ENCODE peak calls at places on chromosome 16, in four cellular contexts. L is heart right ventricle, Q is mammary epithelial cell, F is cardiac fibroblast. Y is an unnamed sample.

GRCh38 chr16:83842755-83843507 is 35.2 kb downstream of the HSBP1 start:
- DNase-seq in L (no peak), Q (no peak), F (no peak), Y (no peak)

GRCh38 chr16:66521951-66522771 is 27.8 kb downstream of the TK2 start:
- DNase-seq in L (no peak), Q (peak; percentile 100), F (peak; percentile 72), Y (no peak)

GRCh38 chr16:52086901-52087300 is 460.0 kb downstream of the TOX3 start:
- DNase-seq in L (no peak), Q (no peak), F (no peak), Y (no peak)

GRCh38 chr16:27265982-27266381 is 2.6 kb downstream of the NSMCE1 start:
- DNase-seq in L (no peak), Q (no peak), F (no peak), Y (no peak)

GRCh38 chr16:56637814-56638750 is at the start of gene MT1A:
- DNase-seq in L (peak; percentile 88), Q (no peak), F (peak; percentile 62), Y (no peak)

GRCh38 chr16:57993452-57993851 is 7.0 kb downstream of the ZNF319 start:
- DNase-seq in L (no peak), Q (peak; percentile 36), F (no peak), Y (no peak)

GRCh38 chr16:66344533-66345145 is 21.9 kb upstream of the CDH5 start:
- DNase-seq in L (no peak), Q (peak; percentile 18), F (peak; percentile 63), Y (peak; percentile 12)

GRCh38 chr16:56970934-56971767 is 9.4 kb downstream of the CETP start:
- DNase-seq in L (no peak), Q (no peak), F (peak; percentile 40), Y (no peak)

GRCh38 chr16:24523569-24523968 is 15.8 kb upstream of the RBBP6 start:
- DNase-seq in L (no peak), Q (no peak), F (no peak), Y (no peak)

GRCh38 chr16:77590707-77591106 is 131.6 kb upstream of the NUDT7 start:
- DNase-seq in L (no peak), Q (no peak), F (no peak), Y (no peak)

GRCh38 chr16:76964464-76965154 is 226.4 kb upstream of the MON1B start:
- DNase-seq in L (no peak), Q (no peak), F (no peak), Y (no peak)

GRCh38 chr16:11042205-11042604 is 97.8 kb downstream of the CLEC16A start:
- DNase-seq in L (no peak), Q (no peak), F (no peak), Y (no peak)

GRCh38 chr16:24372824-24373223 is 116.7 kb downstream of the CACNG3 start:
- DNase-seq in L (no peak), Q (no peak), F (no peak), Y (no peak)

GRCh38 chr16:21194771-21195301 is 16.5 kb downstream of the ZP2 start:
- DNase-seq in L (no peak), Q (peak; percentile 39), F (peak; percentile 7), Y (no peak)

GRCh38 chr16:84660973-84661372 is 12.7 kb downstream of the KLHL36 start:
- DNase-seq in L (no peak), Q (no peak), F (no peak), Y (no peak)

GRCh38 chr16:85675528-85675927 is 13.2 kb downstream of the GINS2 start:
- DNase-seq in L (no peak), Q (no peak), F (peak; percentile 66), Y (no peak)

GRCh38 chr16:68233085-68233834 is 2.7 kb downstream of the ESRP2 start:
- DNase-seq in L (no peak), Q (no peak), F (no peak), Y (no peak)

GRCh38 chr16:86876499-86876898 is 298.1 kb downstream of the FOXL1 start:
- DNase-seq in L (no peak), Q (no peak), F (no peak), Y (no peak)

GRCh38 chr16:56355786-56356275 is 69.5 kb downstream of the AMFR start:
- DNase-seq in L (no peak), Q (no peak), F (no peak), Y (no peak)

DNA sequence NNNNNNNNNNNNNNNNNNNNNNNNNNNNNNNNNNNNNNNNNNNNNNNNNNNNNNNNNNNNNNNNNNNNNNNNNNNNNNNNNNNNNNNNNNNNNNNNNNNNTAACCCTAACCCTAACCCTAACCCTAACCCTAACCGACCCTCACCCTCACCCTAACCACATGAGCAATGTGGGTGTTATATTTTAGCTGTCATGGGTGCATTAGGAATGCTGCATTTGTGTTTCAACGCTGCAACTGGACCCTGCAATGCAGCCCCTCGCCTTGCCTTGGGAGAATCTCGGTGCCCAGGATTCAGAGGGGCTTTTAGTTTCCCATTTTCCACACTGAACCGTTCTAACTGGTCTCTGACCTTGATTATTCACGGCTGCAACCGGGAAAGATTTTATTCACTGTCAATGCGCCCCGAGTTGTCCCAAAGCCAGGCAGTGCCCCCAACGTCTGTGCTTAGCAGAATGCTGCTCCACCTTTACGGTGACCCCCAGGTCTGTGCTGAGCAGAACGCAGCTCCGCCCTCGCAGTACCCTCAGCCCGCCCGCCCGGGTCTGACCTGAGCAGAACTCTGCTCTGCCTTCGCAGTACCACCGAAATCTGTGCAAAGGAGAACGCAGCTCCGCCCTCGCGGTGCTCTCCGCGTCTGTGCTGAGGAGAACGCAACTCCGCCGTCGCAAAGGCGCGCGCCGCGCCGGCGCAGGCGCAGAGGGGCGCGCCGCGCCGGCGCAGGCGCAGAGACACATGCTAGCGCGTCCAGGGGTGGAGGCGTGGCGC is 43.3 kb downstream of the POLR3K start:
- DNase-seq in L (no peak), Q (no peak), F (no peak), Y (no peak)
- TF ChIP-seq CTCF in L (no peak), Q (no peak), F (no peak), Y (no peak)

GRCh38 chr16:15948532-15949209 is 745 bp upstream of the ABCC1 start:
- DNase-seq in L (no peak), Q (no peak), F (no peak), Y (no peak)

GRCh38 chr16:15950167-15950854 is 895 bp downstream of the ABCC1 start:
- DNase-seq in L (no peak), Q (peak; percentile 49), F (peak; percentile 55), Y (no peak)

GRCh38 chr16:15950869-15951268 is 1.5 kb downstream of the ABCC1 start:
- DNase-seq in L (no peak), Q (no peak), F (no peak), Y (no peak)

GRCh38 chr16:15947983-15948509 is 1.4 kb upstream of the ABCC1 start:
- DNase-seq in L (no peak), Q (no peak), F (no peak), Y (no peak)

GRCh38 chr16:15949210-15950166 is at the start of gene ABCC1:
- DNase-seq in L (peak; percentile 56), Q (peak; percentile 38), F (peak; percentile 39), Y (no peak)
- TF ChIP-seq CTCF in L (no peak), Q (no peak), F (no peak), Y (no peak)

DNA sequence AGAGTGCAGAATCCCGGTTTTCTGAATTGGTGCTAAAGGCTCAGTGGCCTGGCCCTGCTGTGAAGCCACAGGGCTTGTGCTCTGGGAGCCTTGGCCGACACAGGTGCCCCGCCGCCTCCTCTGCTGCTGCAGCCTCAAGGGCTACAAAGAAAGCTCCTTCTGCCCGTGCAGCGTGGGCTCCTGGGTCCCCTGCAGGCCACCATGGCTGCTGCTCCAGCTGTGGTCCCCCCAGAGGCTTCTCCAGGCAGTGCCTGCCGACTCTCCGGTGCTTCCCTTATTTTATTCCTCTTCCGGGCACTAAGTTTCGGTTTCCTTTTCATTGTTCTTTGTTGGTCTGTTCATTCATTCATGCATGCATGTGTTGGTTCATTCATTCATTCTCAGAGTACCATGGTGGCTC is 53.1 kb downstream of the CMIP start:
- DNase-seq in L (no peak), Q (no peak), F (no peak), Y (no peak)
- TF ChIP-seq CTCF in L (peak; percentile 39), Q (peak; percentile 37), F (no peak), Y (no peak)

DNA sequence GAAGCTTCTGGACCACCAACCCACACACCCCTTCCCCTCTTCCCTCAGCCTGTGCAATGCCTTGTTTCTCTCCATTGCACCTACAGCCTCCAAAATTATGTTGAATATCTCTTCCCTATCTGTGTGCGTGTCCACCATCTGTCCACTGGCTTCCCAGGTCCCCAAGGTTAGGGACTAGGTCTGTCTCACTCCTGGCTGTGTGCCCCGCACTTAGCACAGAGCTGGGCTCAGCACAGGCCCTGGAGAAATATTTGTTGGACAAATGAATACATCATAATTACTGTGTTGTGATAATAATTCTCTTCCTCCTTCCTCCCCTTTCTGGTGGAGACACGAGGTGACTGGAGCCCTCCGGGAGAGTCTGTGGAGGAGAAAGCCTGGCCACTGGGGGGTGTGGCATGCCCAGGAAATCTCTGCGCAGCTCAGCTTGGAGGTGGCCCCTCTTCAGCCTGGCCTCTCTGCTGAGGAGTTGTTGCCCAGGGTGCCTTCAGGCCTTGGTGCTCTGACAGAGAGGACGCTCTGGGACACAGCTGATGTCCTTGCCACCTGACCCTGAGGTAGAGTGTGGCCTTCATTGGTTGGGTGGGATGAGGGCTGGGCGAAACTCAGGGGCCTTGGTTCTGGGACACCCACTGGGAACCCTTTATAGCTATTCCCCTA is 3.3 kb upstream of the BRD7 start:
- DNase-seq in L (no peak), Q (no peak), F (peak; percentile 43), Y (no peak)
- TF ChIP-seq CTCF in L (peak; percentile 50), Q (no peak), F (peak; percentile 16), Y (peak; percentile 50)

DNA sequence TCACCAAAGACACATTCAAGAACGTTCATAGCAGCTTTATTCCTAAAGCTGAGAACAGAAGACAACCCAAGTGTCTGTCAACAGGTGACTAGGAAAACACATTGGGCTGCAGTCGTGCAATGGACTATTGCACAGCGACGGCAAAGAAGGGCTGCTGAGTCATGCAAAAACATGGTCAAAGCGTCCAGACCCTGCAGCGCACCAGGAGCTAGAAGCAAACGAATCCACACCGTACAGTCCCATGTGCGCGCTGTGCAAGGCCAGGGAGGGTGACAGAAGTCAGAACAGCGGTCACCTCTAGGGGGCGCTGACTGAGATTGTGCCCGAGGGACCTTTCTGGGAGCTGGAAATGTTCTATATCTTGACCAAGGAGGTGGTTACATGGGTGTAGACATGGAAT is 266.4 kb downstream of the MAF start:
- DNase-seq in L (no peak), Q (no peak), F (no peak), Y (no peak)
- TF ChIP-seq CTCF in L (peak; percentile 38), Q (no peak), F (no peak), Y (no peak)

DNA sequence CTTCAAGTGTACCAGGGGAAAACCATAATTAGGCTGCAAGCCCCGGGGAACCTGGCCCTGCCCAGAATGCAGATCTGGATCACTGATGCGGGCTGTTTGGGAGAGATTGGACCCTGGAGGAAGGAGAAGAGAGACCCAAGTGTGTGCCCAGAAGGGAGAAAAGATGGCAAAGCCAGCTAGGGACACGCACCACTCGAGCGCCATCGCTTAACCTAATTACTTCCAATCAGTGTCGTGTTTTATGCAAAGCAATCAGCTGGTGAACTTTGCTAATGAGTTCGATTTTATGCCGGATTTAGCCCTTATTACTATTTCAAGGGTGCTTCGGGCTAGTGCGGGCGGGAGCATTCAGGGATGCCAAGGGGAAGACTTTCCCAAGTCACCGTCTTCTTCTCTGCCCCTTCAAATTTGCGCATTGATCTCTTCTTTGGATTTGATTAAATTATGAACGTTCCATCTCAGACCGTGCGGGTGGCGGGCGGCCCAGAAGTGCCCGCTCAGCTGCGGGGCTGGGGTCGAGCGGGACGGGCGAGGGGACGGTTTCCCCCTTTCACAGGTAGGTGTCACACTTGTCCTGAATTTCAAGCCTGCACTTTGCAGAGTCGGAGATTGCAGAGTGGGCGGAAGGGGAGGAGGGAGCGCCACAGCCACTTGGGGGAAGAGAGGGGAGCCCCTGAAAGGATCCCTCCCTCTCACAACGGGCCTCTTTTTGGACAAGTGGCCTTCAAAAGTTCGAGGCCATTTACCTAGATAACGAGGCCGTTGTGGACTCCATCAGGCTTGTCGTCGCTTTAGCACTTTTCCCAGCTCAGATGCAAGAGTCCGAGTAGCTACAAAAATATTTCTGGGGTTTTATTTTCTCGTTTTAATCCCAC is 4.1 kb downstream of the IRX5 start:
- DNase-seq in L (no peak), Q (peak; percentile 71), F (no peak), Y (no peak)
- TF ChIP-seq CTCF in L (peak; percentile 43), Q (no peak), F (no peak), Y (no peak)

Y was measured in AG09319.